ENCODE peak calls at places on chromosomes 3 and 15, in seven cellular contexts. X, Y, F, L, I, J and R are unnamed samples.
A peak's percentile ranks its signal among the peaks of the same experiment; 100 is the strongest.

GRCh38 chr3:125045965-125046364 is 9.8 kb downstream of the HEG1 start:
- DNase-seq in J (no peak), L (peak; percentile 86), X (no peak), F (no peak), I (no peak), Y (no peak), R (no peak)

GRCh38 chr15:71802770-71803169 is 7.6 kb upstream of the NR2E3 start:
- DNase-seq in I (no peak), F (no peak), J (no peak), X (no peak), L (no peak), Y (peak; percentile 47), R (no peak)

GRCh38 chr3:1179116-1179515 is 86.3 kb downstream of the CNTN6 start:
- DNase-seq in J (no peak), L (peak; percentile 23), I (no peak), Y (no peak), F (no peak), X (no peak), R (no peak)

GRCh38 chr15:84654689-84655453 is 788 bp upstream of the WDR73 start:
- DNase-seq in X (peak; percentile 89), I (peak; percentile 83), J (peak; percentile 71), F (peak; percentile 61), Y (peak; percentile 93), L (peak; percentile 93), R (peak; percentile 82)

GRCh38 chr3:49883992-49884391 is 14.3 kb upstream of the CAMKV start:
- DNase-seq in I (no peak), F (no peak), L (peak; percentile 38), J (no peak), X (no peak), Y (no peak), R (no peak)

GRCh38 chr3:47441796-47442551 is 33.8 kb downstream of the SCAP start:
- DNase-seq in F (no peak), X (no peak), Y (no peak), I (no peak), L (no peak), J (no peak), R (no peak)

GRCh38 chr3:194488007-194488742 is 1.4 kb upstream of the ATP13A3 start:
- DNase-seq in J (no peak), X (peak; percentile 61), Y (no peak), F (no peak), L (no peak), I (no peak), R (no peak)

GRCh38 chr3:23238578-23238977 is 35.5 kb downstream of the UBE2E2 start:
- DNase-seq in I (no peak), J (no peak), X (no peak), L (no peak), F (no peak), Y (no peak), R (no peak)

GRCh38 chr15:95302809-95303208 is 1027.7 kb upstream of the NR2F2 start:
- DNase-seq in X (no peak), I (no peak), J (no peak), F (no peak), L (no peak), Y (no peak), R (no peak)

GRCh38 chr15:101132390-101133180 is 119.3 kb downstream of the CHSY1 start:
- DNase-seq in J (no peak), F (no peak), L (no peak), I (no peak), X (peak; percentile 33), Y (no peak), R (no peak)

GRCh38 chr3:171770689-171771620 is 39.3 kb downstream of the PLD1 start:
- DNase-seq in I (no peak), L (peak; percentile 94), X (no peak), F (peak; percentile 54), Y (no peak), J (peak; percentile 63), R (no peak)

GRCh38 chr15:51267047-51267713 is 71.2 kb downstream of the CYP19A1 start:
- DNase-seq in I (no peak), L (peak; percentile 66), J (no peak), F (no peak), X (peak; percentile 55), Y (peak; percentile 65), R (no peak)

GRCh38 chr3:66499881-66500574 is 794 bp downstream of the LRIG1 start:
- DNase-seq in X (peak; percentile 63), Y (peak; percentile 47), F (peak; percentile 30), J (peak; percentile 20), L (peak; percentile 68), I (peak; percentile 54), R (peak; percentile 42)

GRCh38 chr3:2024037-2024436 is 74.6 kb upstream of the CNTN4 start:
- DNase-seq in J (no peak), L (no peak), Y (no peak), X (no peak), F (no peak), I (no peak), R (no peak)

GRCh38 chr3:97932387-97932801 is 39.8 kb downstream of the RIOX2 start:
- DNase-seq in Y (no peak), X (no peak), L (no peak), F (no peak), J (no peak), I (no peak), R (no peak)

GRCh38 chr3:128763967-128764366 is 38.0 kb downstream of the RAB7A start:
- DNase-seq in F (no peak), L (no peak), J (no peak), X (no peak), Y (no peak), I (peak; percentile 34), R (no peak)

GRCh38 chr3:146160233-146160963 is 586 bp downstream of the PLOD2 start:
- DNase-seq in J (peak; percentile 63), F (peak; percentile 72), L (peak; percentile 94), X (peak; percentile 67), I (peak; percentile 40), Y (peak; percentile 91), R (peak; percentile 66)

GRCh38 chr3:168534761-168535160 is 439.0 kb upstream of the GOLIM4 start:
- DNase-seq in Y (no peak), L (no peak), J (no peak), I (no peak), F (no peak), X (no peak), R (no peak)

DNA sequence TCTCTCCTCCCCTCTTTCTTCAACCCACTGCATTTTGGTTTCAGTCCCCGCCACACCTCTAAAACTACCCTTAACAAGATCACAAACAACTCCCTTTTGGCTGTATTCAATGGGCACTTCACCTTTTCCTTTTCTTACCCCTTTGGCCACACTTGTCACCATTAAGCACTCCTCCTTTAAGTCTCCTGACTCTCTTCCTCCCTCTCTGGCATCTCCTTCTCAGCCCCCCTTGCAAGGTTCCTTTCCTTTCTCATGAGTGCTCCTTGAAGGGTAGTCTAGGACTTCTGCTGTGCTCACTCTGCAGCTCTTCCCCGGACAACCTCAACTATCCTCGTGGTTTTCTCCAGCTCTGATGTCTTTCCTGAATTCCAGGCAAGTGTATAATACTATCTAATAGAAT is 103.7 kb downstream of the RPL22L1 start:
- DNase-seq in Y (no peak), X (no peak), I (no peak), J (no peak), L (no peak), F (no peak), R (no peak)
- H3K4me1 ChIP-seq in Y (no peaks in the 10 kb centered on the region), X (no peaks in the 10 kb centered on the region), I (no peaks in the 10 kb centered on the region), J (no peaks in the 10 kb centered on the region), L (peaks cover 5% of the 10 kb centered on the region), F (peaks cover 3% of the 10 kb centered on the region), R (no peaks in the 10 kb centered on the region)

GRCh38 chr3:42159706-42160472 is 68.7 kb downstream of the TRAK1 start:
- DNase-seq in I (peak; percentile 37), X (no peak), J (peak; percentile 13), F (no peak), L (peak; percentile 29), Y (peak; percentile 89), R (peak; percentile 72)
- H3K4me3 ChIP-seq in I (no peak overlapping the region), X (no peak overlapping the region), J (no peak overlapping the region), F (no peak overlapping the region), L (no peak overlapping the region), Y (peak overlapping the region; percentile 62), R (no peak overlapping the region)

DNA sequence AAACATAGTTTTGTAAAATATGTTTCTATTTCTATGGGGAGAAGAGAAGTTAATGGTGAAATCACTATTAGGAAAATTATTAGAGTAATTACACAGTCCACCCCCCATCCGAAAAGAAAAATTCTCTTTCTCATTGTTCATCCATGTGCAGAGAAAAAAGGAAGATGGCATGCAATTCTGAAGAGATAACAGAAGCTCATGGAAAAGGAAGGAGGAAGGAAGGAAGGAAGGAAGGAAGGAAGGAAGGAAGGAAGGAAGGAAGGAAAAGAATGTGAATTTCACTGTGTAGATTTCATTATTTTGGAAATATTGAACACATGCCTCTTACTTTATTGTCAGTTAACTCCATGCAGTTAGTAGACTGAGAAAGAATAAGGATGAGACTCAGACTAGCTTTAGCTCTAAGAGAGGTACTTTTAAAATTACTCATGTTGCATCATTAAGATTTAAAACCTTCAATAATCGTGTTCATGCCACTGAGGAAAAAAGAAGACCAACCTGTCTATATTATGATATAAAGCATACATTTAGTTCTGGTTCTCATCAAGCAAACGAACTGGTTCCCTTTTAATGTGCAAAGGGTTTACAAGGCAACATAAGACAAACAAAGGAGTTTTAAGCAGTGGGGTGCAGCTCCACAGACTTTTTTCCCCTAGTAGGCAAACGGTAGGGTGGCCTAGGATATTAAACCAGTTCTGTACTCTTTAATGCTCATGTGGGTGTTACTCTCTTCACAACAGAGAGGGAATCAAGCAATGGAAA is 379.6 kb downstream of the FOXP1 start:
- DNase-seq in L (no peak), F (no peak), Y (no peak), J (no peak), X (no peak), I (no peak), R (no peak)
- H3K4me1 ChIP-seq in L (no peaks in the 10 kb centered on the region), F (peaks cover 19% of the 10 kb centered on the region), Y (peaks cover 41% of the 10 kb centered on the region), J (peaks cover 14% of the 10 kb centered on the region), X (peaks cover 11% of the 10 kb centered on the region), I (peaks cover 4% of the 10 kb centered on the region), R (peaks cover 21% of the 10 kb centered on the region)

DNA sequence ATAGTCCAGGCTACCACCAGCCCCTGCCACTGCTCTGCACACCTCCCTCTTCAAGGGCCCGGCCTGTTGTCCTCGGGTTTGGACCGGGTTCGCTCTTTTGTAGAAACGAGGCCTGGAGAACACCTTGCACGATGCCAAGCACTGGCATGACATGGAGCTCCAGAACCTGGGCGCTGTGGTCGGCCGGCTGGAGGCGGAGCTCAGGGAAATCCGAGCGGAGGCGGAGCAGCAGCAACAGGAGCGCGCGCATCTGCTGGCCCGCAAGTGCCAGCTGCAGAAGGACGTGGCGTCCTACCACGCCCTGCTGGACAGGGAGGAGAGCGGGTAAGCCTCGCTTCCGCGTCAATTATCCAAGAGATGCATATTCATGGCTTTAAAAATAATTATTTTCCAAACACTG is 72.4 kb downstream of the BFSP2 start:
- DNase-seq in J (no peak), I (no peak), X (no peak), L (no peak), F (no peak), Y (peak; percentile 71), R (peak; percentile 16)
- H3K4me3 ChIP-seq in J (no peak overlapping the region), I (no peak overlapping the region), X (no peak overlapping the region), L (no peak overlapping the region), F (no peak overlapping the region), Y (no peak overlapping the region), R (no peak overlapping the region)

DNA sequence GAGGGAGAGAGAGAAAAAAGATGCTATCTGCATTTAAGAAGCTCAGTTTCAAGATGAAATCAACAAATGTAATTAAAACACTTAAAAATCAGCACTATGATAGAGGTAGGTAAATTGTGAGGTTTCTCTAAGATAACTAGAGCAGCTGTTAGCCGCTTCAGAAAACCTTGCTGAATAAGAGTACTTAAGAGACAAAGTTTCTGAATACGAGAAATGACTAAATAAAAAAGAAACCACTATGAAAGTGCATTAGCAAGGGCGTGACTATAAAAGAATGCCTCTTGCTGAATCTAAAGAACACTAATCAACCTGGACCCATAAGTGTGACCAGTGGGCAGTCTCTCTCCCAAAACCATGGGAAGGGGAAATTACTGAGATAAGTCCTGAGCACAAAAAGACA is 41.8 kb downstream of the IQCB1 start:
- DNase-seq in Y (no peak), F (no peak), X (no peak), L (no peak), J (no peak), I (no peak), R (no peak)
- H3K4me1 ChIP-seq in Y (no peaks in the 10 kb centered on the region), F (no peaks in the 10 kb centered on the region), X (no peaks in the 10 kb centered on the region), L (no peaks in the 10 kb centered on the region), J (no peaks in the 10 kb centered on the region), I (no peaks in the 10 kb centered on the region), R (no peaks in the 10 kb centered on the region)